ENCODE peak calls at places on chromosomes 1 and 21, in nine cellular contexts. I, X, J, N, A, O, Y, Z and E are unnamed samples.

GRCh38 chr1:25028910-25029599 is 99.0 kb upstream of the RUNX3 start:
- DNase-seq in J (no peak), N (no peak), A (no peak), O (no peak), I (no peak), Y (no peak), X (no peak), Z (no peak), E (no peak)

GRCh38 chr1:1360511-1361169 is 2.3 kb upstream of the MXRA8 start:
- DNase-seq in Z (peak), Y (peak), O (peak), J (no peak), I (peak), A (peak), X (peak), N (peak), E (no peak)

GRCh38 chr1:8712413-8713229 is 104.8 kb downstream of the RERE start:
- DNase-seq in A (no peak), N (no peak), I (peak), Z (peak), Y (no peak), X (no peak), O (no peak), J (peak), E (no peak)

GRCh38 chr1:196650403-196650802 is 1.4 kb upstream of the CFH start:
- DNase-seq in A (no peak), O (no peak), J (no peak), Y (no peak), Z (no peak), N (no peak), X (no peak), I (no peak), E (no peak)

GRCh38 chr1:11158720-11159321 is 30.3 kb upstream of the ANGPTL7 start:
- DNase-seq in A (peak), J (no peak), O (no peak), Y (no peak), Z (peak), I (peak), N (no peak), X (no peak), E (no peak)

GRCh38 chr1:14571810-14572767 is 26.4 kb upstream of the KAZN start:
- DNase-seq in X (no peak), N (no peak), J (peak), A (no peak), I (peak), Z (peak), Y (no peak), O (peak), E (no peak)

GRCh38 chr1:194355488-194356106 is 1169.2 kb upstream of the B3GALT2 start:
- DNase-seq in J (no peak), Y (no peak), A (no peak), O (no peak), I (no peak), Z (no peak), X (no peak), N (no peak), E (no peak)

GRCh38 chr1:202143011-202143767 is 1.3 kb downstream of the ARL8A start:
- DNase-seq in X (no peak), J (peak), A (peak), Z (peak), Y (peak), N (no peak), O (no peak), I (no peak), E (peak)

GRCh38 chr1:191174298-191174697 is 696.6 kb upstream of the BRINP3 start:
- DNase-seq in J (peak), Y (no peak), A (no peak), N (no peak), O (no peak), X (no peak), I (peak), Z (no peak), E (no peak)

GRCh38 chr21:29730281-29730680 is 209.5 kb downstream of the GRIK1 start:
- DNase-seq in I (peak), Y (no peak), Z (no peak), X (no peak), J (no peak), O (no peak), A (no peak), N (no peak), E (no peak)

GRCh38 chr21:32456497-32456918 is 44.0 kb downstream of the EVA1C start:
- DNase-seq in J (no peak), X (no peak), Z (peak), N (no peak), O (no peak), A (peak), I (peak), Y (no peak), E (no peak)

GRCh38 chr1:212525479-212526110 is 83.0 kb upstream of the ATF3 start:
- DNase-seq in I (peak), N (no peak), O (no peak), J (no peak), X (no peak), Y (peak), A (no peak), Z (peak), E (no peak)

GRCh38 chr1:197465528-197466205 is 197.6 kb downstream of the CRB1 start:
- DNase-seq in N (no peak), I (no peak), Z (no peak), O (no peak), X (no peak), Y (no peak), J (no peak), A (no peak), E (no peak)

GRCh38 chr1:240711020-240711419 is 99.1 kb upstream of the GREM2 start:
- DNase-seq in X (no peak), I (no peak), Z (no peak), N (no peak), A (no peak), J (no peak), Y (no peak), O (no peak), E (no peak)

GRCh38 chr1:156082111-156083091 is at the start of gene MEX3A:
- DNase-seq in A (peak), I (peak), Z (peak), Y (peak), N (no peak), O (peak), X (peak), J (peak), E (peak)

GRCh38 chr1:178434360-178434759 is 62.4 kb downstream of the CLEC20A start:
- DNase-seq in X (no peak), I (no peak), A (no peak), O (no peak), J (no peak), Z (peak), N (no peak), Y (no peak), E (no peak)

GRCh38 chr21:43188181-43188580 is 19.4 kb downstream of the CRYAA start:
- DNase-seq in Z (no peak), I (no peak), A (no peak), X (no peak), N (no peak), Y (no peak), O (no peak), J (no peak), E (no peak)

GRCh38 chr1:226397011-226397926 is 10.6 kb downstream of the PARP1 start:
- DNase-seq in N (no peak), A (no peak), Y (no peak), I (peak), J (no peak), O (no peak), Z (no peak), X (no peak), E (no peak)

GRCh38 chr1:212070720-212071302 is 35.3 kb downstream of the DTL start:
- DNase-seq in A (no peak), X (no peak), Y (no peak), N (no peak), I (peak), Z (peak), J (peak), O (no peak), E (no peak)

GRCh38 chr1:226632922-226633351 is 84.4 kb downstream of the STUM start:
- DNase-seq in Y (no peak), A (no peak), N (peak), Z (no peak), J (peak), I (no peak), O (no peak), X (peak), E (no peak)

GRCh38 chr1:1437904-1438376 is 2.5 kb downstream of the VWA1 start:
- DNase-seq in O (no peak), N (no peak), I (no peak), Y (no peak), Z (no peak), J (no peak), X (peak), A (peak), E (peak)

GRCh38 chr1:90850181-90850924 is 133.3 kb upstream of the BARHL2 start:
- DNase-seq in Z (no peak), N (no peak), O (peak), X (no peak), Y (no peak), A (peak), J (no peak), I (peak), E (no peak)

GRCh38 chr1:208238710-208239517 is 5.3 kb downstream of the PLXNA2 start:
- DNase-seq in J (peak), O (no peak), A (no peak), I (peak), Z (peak), X (no peak), N (peak), Y (no peak), E (peak)
- TF ChIP-seq CTCF in J (peak), O (peak), A (peak), I (peak), Z (peak), X (peak), N (peak), Y (peak), E (peak)

GRCh38 chr1:235270625-235271024 is 57.4 kb downstream of the ARID4B start:
- DNase-seq in Z (no peak), O (no peak), J (no peak), Y (no peak), X (no peak), A (no peak), N (no peak), I (peak), E (no peak)
- TF ChIP-seq CTCF in Z (no peak), O (no peak), J (no peak), Y (no peak), X (no peak), A (no peak), N (no peak), I (no peak), E (no peak)

DNA sequence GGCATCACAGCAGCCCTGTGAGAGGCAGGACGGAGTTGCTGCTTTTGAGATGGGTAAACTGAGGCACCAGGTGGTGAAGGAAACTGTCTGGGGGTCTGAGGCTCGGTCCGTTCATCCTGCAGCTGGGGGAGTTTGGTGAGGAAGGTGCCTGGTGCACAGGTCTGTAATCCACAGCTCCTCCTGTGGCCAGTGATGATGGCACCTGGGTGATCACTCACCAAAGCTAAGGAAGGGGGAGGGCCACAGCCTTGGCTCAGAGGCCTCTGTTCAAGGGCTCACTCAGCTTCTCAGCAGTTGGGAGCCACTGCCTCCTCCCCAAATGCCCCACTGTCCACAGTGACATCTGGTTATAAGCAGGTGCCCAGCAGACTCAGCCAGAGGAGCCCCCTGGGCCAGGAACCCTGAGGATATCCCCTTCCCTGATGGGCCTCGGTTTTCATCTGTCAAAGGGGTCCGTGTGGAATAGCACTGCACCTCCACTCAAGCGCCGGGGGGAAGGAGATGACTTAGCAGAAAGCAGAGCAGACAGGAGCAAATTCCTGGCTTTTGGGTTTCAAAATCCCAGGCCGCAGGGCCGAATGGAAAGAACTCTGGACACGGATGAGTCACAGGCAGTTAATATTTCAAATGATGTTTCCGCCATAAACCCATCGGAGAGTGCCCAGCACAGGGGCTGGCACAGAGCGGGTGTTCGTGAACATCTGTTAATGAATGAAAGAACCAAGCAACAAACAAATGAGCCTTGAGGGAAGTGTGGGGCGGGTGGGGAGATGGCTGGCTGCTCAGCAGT is 82.8 kb downstream of the DMRTB1 start:
- DNase-seq in I (peak), A (peak), J (peak), Z (peak), X (peak), Y (no peak), N (no peak), O (peak), E (peak)
- TF ChIP-seq CTCF in I (peak), A (peak), J (peak), Z (peak), X (no peak), Y (no peak), N (no peak), O (no peak), E (no peak)

GRCh38 chr1:239657291-239657690 is 270.9 kb downstream of the CHRM3 start:
- DNase-seq in A (no peak), N (no peak), J (no peak), Z (peak), I (no peak), O (no peak), Y (no peak), X (no peak), E (no peak)
- TF ChIP-seq CTCF in A (no peak), N (no peak), J (no peak), Z (no peak), I (no peak), O (no peak), Y (no peak), X (no peak), E (no peak)

DNA sequence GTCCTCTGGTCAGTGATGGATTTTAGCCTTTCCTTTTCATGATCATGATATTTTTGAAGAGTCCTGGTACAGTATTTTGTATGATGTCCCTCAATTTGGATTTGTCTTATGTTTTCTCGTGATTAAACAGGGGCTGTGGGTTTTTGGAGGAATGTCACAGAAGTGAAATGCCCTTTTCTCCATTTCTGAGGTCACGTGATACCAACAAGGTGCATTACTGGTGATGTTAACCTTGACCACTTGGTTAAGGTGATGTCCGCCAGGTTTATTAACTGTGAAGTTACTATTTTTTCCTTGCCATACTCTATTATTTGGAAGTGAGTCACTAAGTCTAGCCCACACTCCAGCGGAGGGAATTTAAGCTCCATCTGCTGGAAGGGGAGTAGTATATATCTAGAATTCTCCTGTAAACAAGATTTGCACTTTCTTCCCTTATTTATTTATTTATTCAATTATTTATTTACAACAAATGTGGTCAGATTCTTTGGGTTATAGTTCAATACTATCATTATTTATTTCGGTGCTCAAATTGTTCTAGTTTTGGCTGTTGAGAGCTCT is 123.4 kb downstream of the HIVEP3 start:
- DNase-seq in O (no peak), I (peak), N (no peak), J (no peak), Z (peak), A (no peak), Y (no peak), X (no peak), E (peak)
- TF ChIP-seq CTCF in O (no peak), I (peak), N (no peak), J (peak), Z (peak), A (peak), Y (peak), X (peak), E (peak)